ENCODE peak calls at places on chromosome 7, in four cellular contexts. J is adipocyte, W is fibroblast of pulmonary artery, O is neuronal stem cell. T is an unnamed sample.

GRCh38 chr7:117134885-117135552 is 181.7 kb downstream of the ST7 start:
- DNase-seq in W (no peak), O (no peak), J (no peak), T (no peak)

GRCh38 chr7:6653101-6653995 is 16.2 kb downstream of the ZNF316 start:
- DNase-seq in J (no peak), O (no peak), W (no peak), T (no peak)

GRCh38 chr7:91263359-91264082 is 712 bp upstream of the FZD1 start:
- DNase-seq in W (no peak), J (peak), O (no peak), T (no peak)

GRCh38 chr7:142539901-142540300 is 209.4 kb upstream of the PRSS1 start:
- DNase-seq in W (peak), J (peak), O (no peak), T (peak)

GRCh38 chr7:105224884-105225651 is 163.7 kb downstream of the SRPK2 start:
- DNase-seq in O (no peak), W (peak), J (peak), T (peak)

GRCh38 chr7:101817031-101817929 is at the start of gene CUX1:
- DNase-seq in O (no peak), W (no peak), J (peak), T (no peak)

GRCh38 chr7:69775231-69775771 is 177.0 kb downstream of the AUTS2 start:
- DNase-seq in J (peak), O (no peak), W (peak), T (peak)

GRCh38 chr7:18941197-18941596 is 176.2 kb downstream of the TWIST1 start:
- DNase-seq in W (peak), O (no peak), J (no peak), T (no peak)

GRCh38 chr7:95686109-95686508 is 86.2 kb upstream of the DYNC1I1 start:
- DNase-seq in J (peak), O (peak), W (peak), T (peak)

GRCh38 chr7:66258409-66258808 is 53.3 kb downstream of the TPST1 start:
- DNase-seq in J (no peak), O (no peak), W (no peak), T (no peak)

GRCh38 chr7:116500071-116500853 is 724 bp downstream of the CAV2 start:
- DNase-seq in W (peak), J (peak), O (no peak), T (peak)

GRCh38 chr7:30732606-30733005 is 19.3 kb upstream of the INMT start:
- DNase-seq in W (no peak), O (no peak), J (no peak), T (no peak)

GRCh38 chr7:155860840-155861479 is 48.7 kb upstream of the SHH start:
- DNase-seq in W (peak), J (peak), O (no peak), T (no peak)

GRCh38 chr7:16040381-16040780 is 353.9 kb upstream of the MEOX2 start:
- DNase-seq in J (no peak), W (no peak), O (no peak), T (peak)

GRCh38 chr7:25944777-25945176 is 207.2 kb upstream of the NFE2L3 start:
- DNase-seq in O (no peak), J (no peak), W (no peak), T (no peak)

GRCh38 chr7:104126411-104126841 is 81.4 kb downstream of the ORC5 start:
- DNase-seq in J (no peak), O (no peak), W (no peak), T (no peak)

GRCh38 chr7:98785929-98786571 is 83.8 kb downstream of the TMEM130 start:
- DNase-seq in W (no peak), J (no peak), O (no peak), T (no peak)

GRCh38 chr7:93879356-93879755 is 11.2 kb downstream of the TFPI2 start:
- DNase-seq in O (no peak), W (no peak), J (no peak), T (no peak)

GRCh38 chr7:101898019-101898575 is 80.7 kb downstream of the CUX1 start:
- DNase-seq in O (no peak), J (peak), W (no peak), T (no peak)

GRCh38 chr7:17934094-17934493 is 6.2 kb downstream of the SNX13 start:
- DNase-seq in O (no peak), W (no peak), J (no peak), T (no peak)

GRCh38 chr7:44678096-44678467 is 70.6 kb upstream of the ZMIZ2 start:
- DNase-seq in O (no peak), W (peak), J (no peak), T (no peak)

GRCh38 chr7:38846280-38846679 is 62.7 kb downstream of the VPS41 start:
- DNase-seq in O (no peak), J (peak), W (peak), T (no peak)

GRCh38 chr7:405489-406211 is 114.0 kb downstream of the PDGFA start:
- DNase-seq in W (no peak), J (no peak), O (peak), T (no peak)

GRCh38 chr7:34823650-34824258 is 165.7 kb downstream of the NPSR1 start:
- DNase-seq in W (peak), O (no peak), J (peak), T (peak)

GRCh38 chr7:31044531-31044930 is 7.6 kb upstream of the ADCYAP1R1 start:
- DNase-seq in W (no peak), J (no peak), O (no peak), T (no peak)

GRCh38 chr7:42351313-42351935 is 114.4 kb upstream of the GLI3 start:
- DNase-seq in J (peak), O (no peak), W (peak), T (no peak)

GRCh38 chr7:36650766-36651310 is 73.5 kb downstream of the AOAH start:
- DNase-seq in W (no peak), O (no peak), J (no peak), T (no peak)

DNA sequence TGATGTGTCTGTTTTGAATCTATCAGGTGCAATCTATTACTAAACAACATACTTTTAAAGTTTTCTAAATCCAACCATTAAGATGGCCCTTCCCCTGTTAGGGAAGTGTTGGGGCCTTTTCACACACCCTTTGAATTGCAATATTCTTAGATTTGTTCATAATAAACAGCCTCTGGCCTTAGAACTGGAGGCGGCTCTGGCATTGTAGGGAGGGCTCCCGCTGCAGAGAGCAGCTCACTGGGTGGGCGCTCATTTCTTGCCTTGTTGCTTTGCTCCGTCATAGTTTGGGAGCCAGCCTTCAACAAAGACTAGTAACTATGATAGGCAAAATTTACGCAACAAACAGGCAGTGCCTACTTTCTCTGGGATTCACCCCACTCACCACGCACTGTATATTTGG is 4.2 kb upstream of the HOXA10 start:
- DNase-seq in O (no peak), J (no peak), W (no peak), T (peak)
- H3K4me3 ChIP-seq in O (no peak), J (peak), W (no peak), T (peak)

GRCh38 chr7:100358027-100358856 is at the start of gene PILRB:
- DNase-seq in J (no peak), W (no peak), O (no peak), T (no peak)
- H3K4me3 ChIP-seq in J (no peak), W (no peak), O (peak), T (no peak)

DNA sequence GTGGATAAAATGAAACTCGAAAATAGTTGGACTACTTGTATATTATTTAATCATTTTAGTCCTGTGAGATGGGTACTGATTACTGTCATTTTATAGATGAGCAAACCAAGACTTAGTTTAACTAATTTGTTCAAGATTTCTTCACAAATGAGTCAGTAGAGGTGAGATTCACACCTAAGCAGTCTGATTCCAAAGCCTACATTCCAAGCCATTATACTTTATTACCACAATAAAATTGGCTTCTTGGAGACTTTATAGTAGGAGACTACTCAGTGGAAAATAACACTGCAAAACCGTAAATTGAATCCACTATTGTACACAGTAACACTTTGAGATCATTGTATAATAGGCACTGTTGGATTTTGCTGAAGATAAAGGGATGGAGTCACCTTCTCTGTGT is 2.2 kb downstream of the PHTF2 start:
- DNase-seq in W (no peak), O (no peak), J (no peak), T (no peak)
- H3K4me3 ChIP-seq in W (no peak), O (no peak), J (no peak), T (no peak)

GRCh38 chr7:158740013-158740656 is 35.5 kb upstream of the NCAPG2 start:
- DNase-seq in W (peak), O (no peak), J (peak), T (peak)
- H3K4me3 ChIP-seq in W (peak), O (no peak), J (peak), T (no peak)

T was measured in foreskin fibroblast.